ENCODE peak calls at places on chromosome 22, in eight cellular contexts. E, H, B, U, R, Q, P and C are unnamed samples.

GRCh38 chr22:17974703-17975372 is 49.5 kb downstream of the MICAL3 start:
- DNase-seq in U (no peak), P (no peak), E (no peak), R (no peak), Q (no peak), H (no peak), B (no peak), C (peak)

GRCh38 chr22:43375951-43376455 is 32.8 kb upstream of the SCUBE1 start:
- DNase-seq in B (no peak), Q (no peak), H (peak), U (no peak), P (no peak), R (no peak), E (no peak), C (peak)

GRCh38 chr22:19037282-19038163 is 84.7 kb downstream of the DGCR2 start:
- DNase-seq in E (no peak), Q (no peak), B (no peak), R (no peak), U (no peak), H (no peak), P (no peak), C (no peak)

GRCh38 chr22:20424937-20425587 is 12.6 kb downstream of the SCARF2 start:
- DNase-seq in P (no peak), B (no peak), Q (peak), R (no peak), U (no peak), H (no peak), E (no peak), C (no peak)

GRCh38 chr22:50677493-50678217 is 5.0 kb downstream of the SHANK3 start:
- DNase-seq in R (no peak), B (no peak), Q (peak), P (no peak), U (no peak), E (no peak), H (no peak), C (no peak)

GRCh38 chr22:24994070-24994763 is 41.7 kb downstream of the KIAA1671 start:
- DNase-seq in E (peak), U (no peak), P (peak), H (no peak), B (no peak), Q (no peak), R (no peak), C (peak)

GRCh38 chr22:48931452-48931851 is 896.2 kb downstream of the BRD1 start:
- DNase-seq in E (no peak), Q (no peak), H (no peak), P (no peak), B (no peak), U (no peak), R (no peak), C (no peak)

GRCh38 chr22:33906954-33907353 is 13.3 kb downstream of the LARGE1 start:
- DNase-seq in R (no peak), B (no peak), E (no peak), P (no peak), U (no peak), Q (no peak), H (no peak), C (no peak)

GRCh38 chr22:22397292-22397870 is 111.2 kb downstream of the ZNF280B start:
- DNase-seq in B (no peak), H (no peak), Q (no peak), E (no peak), R (no peak), P (peak), U (peak), C (peak)

GRCh38 chr22:48309115-48309705 is 1518.5 kb downstream of the BRD1 start:
- DNase-seq in B (no peak), R (no peak), H (no peak), Q (no peak), U (no peak), E (no peak), P (no peak), C (no peak)

GRCh38 chr22:43993072-43993760 is 30.9 kb upstream of the PARVB start:
- DNase-seq in B (peak), Q (peak), H (peak), R (peak), P (peak), U (peak), E (peak), C (peak)

GRCh38 chr22:16866167-16866566 is 41.0 kb upstream of the XKR3 start:
- DNase-seq in Q (no peak), E (no peak), U (no peak), B (no peak), P (no peak), R (no peak), H (no peak), C (peak)

GRCh38 chr22:47598864-47599263 is 836.4 kb downstream of the TBC1D22A start:
- DNase-seq in E (no peak), P (no peak), R (no peak), Q (no peak), B (no peak), U (no peak), H (no peak), C (no peak)

GRCh38 chr22:19448076-19448607 is 631 bp upstream of the C22orf39 start:
- DNase-seq in Q (no peak), E (peak), B (no peak), U (peak), H (peak), R (peak), P (peak), C (peak)

GRCh38 chr22:19549428-19549827 is 25.2 kb upstream of the CLDN5 start:
- DNase-seq in Q (no peak), H (no peak), P (no peak), U (no peak), E (no peak), B (no peak), R (no peak), C (no peak)

GRCh38 chr22:23093090-23093788 is 22.9 kb downstream of the GNAZ start:
- DNase-seq in P (no peak), H (no peak), B (no peak), E (no peak), U (no peak), Q (no peak), R (no peak), C (no peak)

GRCh38 chr22:50282361-50283144 is 12.4 kb upstream of the MAPK11 start:
- DNase-seq in P (peak), Q (no peak), R (peak), B (no peak), H (peak), U (no peak), E (no peak), C (peak)

GRCh38 chr22:37283393-37283937 is 1.2 kb downstream of the CYTH4 start:
- DNase-seq in R (no peak), P (no peak), H (no peak), U (no peak), B (peak), E (no peak), Q (peak), C (no peak)

GRCh38 chr22:44396727-44397722 is 84.3 kb upstream of the SHISAL1 start:
- DNase-seq in B (no peak), Q (peak), P (no peak), H (no peak), U (no peak), E (no peak), R (no peak), C (no peak)

GRCh38 chr22:17366830-17367229 is 2.4 kb upstream of the CECR2 start:
- DNase-seq in Q (peak), U (peak), P (peak), B (no peak), R (no peak), H (no peak), E (no peak), C (no peak)

GRCh38 chr22:34036936-34037335 is 116.7 kb upstream of the LARGE1 start:
- DNase-seq in E (no peak), Q (no peak), U (no peak), H (no peak), P (no peak), B (no peak), R (no peak), C (no peak)

GRCh38 chr22:29030016-29030617 is 31.5 kb downstream of the C22orf31 start:
- DNase-seq in Q (no peak), U (no peak), R (no peak), H (no peak), P (peak), B (no peak), E (peak), C (peak)

GRCh38 chr22:50170453-50171318 is at the start of gene PANX2:
- DNase-seq in B (no peak), Q (peak), R (no peak), H (no peak), P (no peak), E (peak), U (peak), C (no peak)

GRCh38 chr22:34592341-34592740 is 473.6 kb upstream of the ISX start:
- DNase-seq in Q (no peak), H (no peak), P (no peak), R (no peak), E (no peak), U (no peak), B (no peak), C (peak)

GRCh38 chr22:36577019-36577418 is 48.1 kb upstream of the EIF3D start:
- DNase-seq in R (peak), P (no peak), B (no peak), H (peak), E (no peak), Q (no peak), U (no peak), C (peak)

GRCh38 chr22:27377501-27377900 is 424.1 kb downstream of the MN1 start:
- DNase-seq in B (no peak), P (no peak), R (no peak), Q (no peak), E (peak), U (no peak), H (no peak), C (no peak)

GRCh38 chr22:43273902-43274484 is 69.2 kb downstream of the SCUBE1 start:
- DNase-seq in R (peak), P (peak), Q (no peak), B (peak), H (peak), E (peak), U (peak), C (peak)

GRCh38 chr22:19430890-19431541 is 517 bp downstream of the HIRA start:
- DNase-seq in E (peak), P (peak), Q (peak), B (no peak), U (no peak), H (peak), R (peak), C (peak)

GRCh38 chr22:21446827-21447690 is 20.1 kb upstream of the TMEM191C start:
- DNase-seq in R (no peak), H (no peak), P (no peak), E (no peak), U (no peak), Q (peak), B (no peak), C (no peak)

GRCh38 chr22:47131611-47132427 is 369.4 kb downstream of the TBC1D22A start:
- DNase-seq in P (no peak), R (no peak), H (no peak), Q (no peak), E (no peak), B (no peak), U (no peak), C (no peak)

GRCh38 chr22:19940536-19941364 is 822 bp upstream of the COMT start:
- DNase-seq in R (no peak), Q (no peak), P (no peak), U (no peak), H (no peak), B (no peak), E (no peak), C (peak)

GRCh38 chr22:45538284-45538683 is 35.6 kb downstream of the FBLN1 start:
- DNase-seq in E (peak), P (no peak), H (no peak), U (peak), B (no peak), Q (no peak), R (no peak), C (no peak)

GRCh38 chr22:30861131-30861530 is 107.4 kb downstream of the MORC2 start:
- DNase-seq in P (no peak), Q (peak), E (no peak), R (no peak), H (no peak), U (no peak), B (no peak), C (peak)

GRCh38 chr22:27632451-27633295 is 168.9 kb downstream of the MN1 start:
- DNase-seq in U (no peak), P (no peak), E (no peak), Q (no peak), B (no peak), R (no peak), H (no peak), C (no peak)

GRCh38 chr22:19981171-19981960 is 35.3 kb downstream of the ARVCF start:
- DNase-seq in H (no peak), E (no peak), U (no peak), R (no peak), P (no peak), Q (peak), B (no peak), C (no peak)